ENCODE peak calls at places on chromosomes 11 and 22, in seven cellular contexts. One of them, this sample, is unnamed.

GRCh38 chr22:23233084-23233501 is 52.8 kb downstream of the BCR start:
- DNase-seq in AG09309: no peak
- DNase-seq in heart left ventricle: peak; percentile 63
- DNase-seq in cardiac muscle cell: no peak
- DNase-seq in naive thymus-derived CD4-positive, alpha-beta T cell: no peak
- DNase-seq in hepatocyte: no peak
- DNase-seq in fibroblast of lung: peak; percentile 41
- DNase-seq in this sample: no peak

GRCh38 chr22:39349967-39350802 is at the start of gene SYNGR1:
- DNase-seq in AG09309: no peak
- DNase-seq in heart left ventricle: no peak
- DNase-seq in cardiac muscle cell: peak; percentile 62
- DNase-seq in naive thymus-derived CD4-positive, alpha-beta T cell: peak; percentile 22
- DNase-seq in hepatocyte: peak; percentile 46
- DNase-seq in fibroblast of lung: no peak
- DNase-seq in this sample: no peak

GRCh38 chr11:44774131-44774530 is 47.4 kb downstream of the TSPAN18 start:
- DNase-seq in AG09309: no peak
- DNase-seq in heart left ventricle: peak; percentile 90
- DNase-seq in cardiac muscle cell: peak; percentile 33
- DNase-seq in naive thymus-derived CD4-positive, alpha-beta T cell: no peak
- DNase-seq in hepatocyte: no peak
- DNase-seq in fibroblast of lung: no peak
- DNase-seq in this sample: no peak

GRCh38 chr11:83720675-83721074 is 434.5 kb upstream of the CCDC90B start:
- DNase-seq in AG09309: no peak
- DNase-seq in heart left ventricle: no peak
- DNase-seq in cardiac muscle cell: no peak
- DNase-seq in naive thymus-derived CD4-positive, alpha-beta T cell: no peak
- DNase-seq in hepatocyte: no peak
- DNase-seq in fibroblast of lung: no peak
- DNase-seq in this sample: no peak

GRCh38 chr22:32836286-32836859 is 34.9 kb downstream of the TIMP3 start:
- DNase-seq in AG09309: no peak
- DNase-seq in heart left ventricle: no peak
- DNase-seq in cardiac muscle cell: no peak
- DNase-seq in naive thymus-derived CD4-positive, alpha-beta T cell: no peak
- DNase-seq in hepatocyte: peak; percentile 42
- DNase-seq in fibroblast of lung: no peak
- DNase-seq in this sample: no peak

GRCh38 chr11:32090774-32091370 is at the start of gene RCN1:
- DNase-seq in AG09309: no peak
- DNase-seq in heart left ventricle: peak; percentile 79
- DNase-seq in cardiac muscle cell: peak; percentile 94
- DNase-seq in naive thymus-derived CD4-positive, alpha-beta T cell: peak; percentile 14
- DNase-seq in hepatocyte: peak; percentile 90
- DNase-seq in fibroblast of lung: peak; percentile 88
- DNase-seq in this sample: peak; percentile 15

GRCh38 chr11:120180571-120181445 is 30.0 kb upstream of the OAF start:
- DNase-seq in AG09309: no peak
- DNase-seq in heart left ventricle: peak; percentile 62
- DNase-seq in cardiac muscle cell: no peak
- DNase-seq in naive thymus-derived CD4-positive, alpha-beta T cell: no peak
- DNase-seq in hepatocyte: peak; percentile 19
- DNase-seq in fibroblast of lung: peak; percentile 85
- DNase-seq in this sample: peak; percentile 19

GRCh38 chr11:17541330-17541885 is 2.8 kb downstream of the USH1C start:
- DNase-seq in AG09309: no peak
- DNase-seq in heart left ventricle: no peak
- DNase-seq in cardiac muscle cell: no peak
- DNase-seq in naive thymus-derived CD4-positive, alpha-beta T cell: no peak
- DNase-seq in hepatocyte: peak; percentile 64
- DNase-seq in fibroblast of lung: no peak
- DNase-seq in this sample: no peak

GRCh38 chr22:46761539-46762237 is 762 bp upstream of the TBC1D22A start:
- DNase-seq in AG09309: no peak
- DNase-seq in heart left ventricle: no peak
- DNase-seq in cardiac muscle cell: no peak
- DNase-seq in naive thymus-derived CD4-positive, alpha-beta T cell: no peak
- DNase-seq in hepatocyte: no peak
- DNase-seq in fibroblast of lung: no peak
- DNase-seq in this sample: no peak

GRCh38 chr11:108938604-108939003 is 273.7 kb downstream of the DDX10 start:
- DNase-seq in AG09309: no peak
- DNase-seq in heart left ventricle: no peak
- DNase-seq in cardiac muscle cell: no peak
- DNase-seq in naive thymus-derived CD4-positive, alpha-beta T cell: no peak
- DNase-seq in hepatocyte: no peak
- DNase-seq in fibroblast of lung: peak; percentile 45
- DNase-seq in this sample: no peak

GRCh38 chr22:37230673-37231405 is 13.2 kb downstream of the RAC2 start:
- DNase-seq in AG09309: no peak
- DNase-seq in heart left ventricle: no peak
- DNase-seq in cardiac muscle cell: no peak
- DNase-seq in naive thymus-derived CD4-positive, alpha-beta T cell: peak; percentile 75
- DNase-seq in hepatocyte: no peak
- DNase-seq in fibroblast of lung: peak; percentile 7
- DNase-seq in this sample: no peak

GRCh38 chr22:24982301-24983056 is 30.0 kb downstream of the KIAA1671 start:
- DNase-seq in AG09309: no peak
- DNase-seq in heart left ventricle: no peak
- DNase-seq in cardiac muscle cell: no peak
- DNase-seq in naive thymus-derived CD4-positive, alpha-beta T cell: no peak
- DNase-seq in hepatocyte: no peak
- DNase-seq in fibroblast of lung: peak; percentile 53
- DNase-seq in this sample: no peak

GRCh38 chr11:2929880-2930704 is 872 bp upstream of the PHLDA2 start:
- DNase-seq in AG09309: no peak
- DNase-seq in heart left ventricle: peak; percentile 61
- DNase-seq in cardiac muscle cell: no peak
- DNase-seq in naive thymus-derived CD4-positive, alpha-beta T cell: no peak
- DNase-seq in hepatocyte: peak; percentile 84
- DNase-seq in fibroblast of lung: peak; percentile 53
- DNase-seq in this sample: no peak

GRCh38 chr11:7597620-7598019 is 75.7 kb downstream of the CYB5R2 start:
- DNase-seq in AG09309: no peak
- DNase-seq in heart left ventricle: no peak
- DNase-seq in cardiac muscle cell: no peak
- DNase-seq in naive thymus-derived CD4-positive, alpha-beta T cell: no peak
- DNase-seq in hepatocyte: peak; percentile 68
- DNase-seq in fibroblast of lung: no peak
- DNase-seq in this sample: no peak

GRCh38 chr11:74721479-74721835 is 9.8 kb downstream of the CHRDL2 start:
- DNase-seq in AG09309: no peak
- DNase-seq in heart left ventricle: no peak
- DNase-seq in cardiac muscle cell: no peak
- DNase-seq in naive thymus-derived CD4-positive, alpha-beta T cell: no peak
- DNase-seq in hepatocyte: no peak
- DNase-seq in fibroblast of lung: no peak
- DNase-seq in this sample: no peak

GRCh38 chr11:75558939-75559843 is 2.9 kb upstream of the SERPINH1 start:
- DNase-seq in AG09309: no peak
- DNase-seq in heart left ventricle: peak; percentile 74
- DNase-seq in cardiac muscle cell: peak; percentile 77
- DNase-seq in naive thymus-derived CD4-positive, alpha-beta T cell: no peak
- DNase-seq in hepatocyte: peak; percentile 80
- DNase-seq in fibroblast of lung: peak; percentile 89
- DNase-seq in this sample: no peak

GRCh38 chr11:70399681-70400112 is 1.4 kb downstream of the CTTN start:
- DNase-seq in AG09309: peak; percentile 80
- DNase-seq in heart left ventricle: peak; percentile 92
- DNase-seq in cardiac muscle cell: peak; percentile 43
- DNase-seq in naive thymus-derived CD4-positive, alpha-beta T cell: no peak
- DNase-seq in hepatocyte: peak; percentile 94
- DNase-seq in fibroblast of lung: peak; percentile 97
- DNase-seq in this sample: peak; percentile 89

GRCh38 chr11:130201026-130201425 is 41.4 kb downstream of the ST14 start:
- DNase-seq in AG09309: no peak
- DNase-seq in heart left ventricle: no peak
- DNase-seq in cardiac muscle cell: no peak
- DNase-seq in naive thymus-derived CD4-positive, alpha-beta T cell: no peak
- DNase-seq in hepatocyte: no peak
- DNase-seq in fibroblast of lung: no peak
- DNase-seq in this sample: no peak

GRCh38 chr11:72724851-72725730 is 27.1 kb downstream of the ARAP1 start:
- DNase-seq in AG09309: peak; percentile 45
- DNase-seq in heart left ventricle: peak; percentile 62
- DNase-seq in cardiac muscle cell: peak; percentile 91
- DNase-seq in naive thymus-derived CD4-positive, alpha-beta T cell: peak; percentile 84
- DNase-seq in hepatocyte: peak; percentile 92
- DNase-seq in fibroblast of lung: peak; percentile 71
- DNase-seq in this sample: no peak

GRCh38 chr11:68643576-68643975 is 40.8 kb upstream of the GAL start:
- DNase-seq in AG09309: no peak
- DNase-seq in heart left ventricle: no peak
- DNase-seq in cardiac muscle cell: no peak
- DNase-seq in naive thymus-derived CD4-positive, alpha-beta T cell: no peak
- DNase-seq in hepatocyte: peak; percentile 5
- DNase-seq in fibroblast of lung: peak; percentile 17
- DNase-seq in this sample: no peak

GRCh38 chr11:3860360-3860759 is 4.9 kb downstream of the STIM1 start:
- DNase-seq in AG09309: no peak
- DNase-seq in heart left ventricle: no peak
- DNase-seq in cardiac muscle cell: no peak
- DNase-seq in naive thymus-derived CD4-positive, alpha-beta T cell: peak; percentile 60
- DNase-seq in hepatocyte: no peak
- DNase-seq in fibroblast of lung: no peak
- DNase-seq in this sample: no peak

GRCh38 chr22:37345863-37346514 is 63.7 kb downstream of the CYTH4 start:
- DNase-seq in AG09309: peak; percentile 95
- DNase-seq in heart left ventricle: no peak
- DNase-seq in cardiac muscle cell: no peak
- DNase-seq in naive thymus-derived CD4-positive, alpha-beta T cell: no peak
- DNase-seq in hepatocyte: peak; percentile 41
- DNase-seq in fibroblast of lung: peak; percentile 98
- DNase-seq in this sample: no peak

DNA sequence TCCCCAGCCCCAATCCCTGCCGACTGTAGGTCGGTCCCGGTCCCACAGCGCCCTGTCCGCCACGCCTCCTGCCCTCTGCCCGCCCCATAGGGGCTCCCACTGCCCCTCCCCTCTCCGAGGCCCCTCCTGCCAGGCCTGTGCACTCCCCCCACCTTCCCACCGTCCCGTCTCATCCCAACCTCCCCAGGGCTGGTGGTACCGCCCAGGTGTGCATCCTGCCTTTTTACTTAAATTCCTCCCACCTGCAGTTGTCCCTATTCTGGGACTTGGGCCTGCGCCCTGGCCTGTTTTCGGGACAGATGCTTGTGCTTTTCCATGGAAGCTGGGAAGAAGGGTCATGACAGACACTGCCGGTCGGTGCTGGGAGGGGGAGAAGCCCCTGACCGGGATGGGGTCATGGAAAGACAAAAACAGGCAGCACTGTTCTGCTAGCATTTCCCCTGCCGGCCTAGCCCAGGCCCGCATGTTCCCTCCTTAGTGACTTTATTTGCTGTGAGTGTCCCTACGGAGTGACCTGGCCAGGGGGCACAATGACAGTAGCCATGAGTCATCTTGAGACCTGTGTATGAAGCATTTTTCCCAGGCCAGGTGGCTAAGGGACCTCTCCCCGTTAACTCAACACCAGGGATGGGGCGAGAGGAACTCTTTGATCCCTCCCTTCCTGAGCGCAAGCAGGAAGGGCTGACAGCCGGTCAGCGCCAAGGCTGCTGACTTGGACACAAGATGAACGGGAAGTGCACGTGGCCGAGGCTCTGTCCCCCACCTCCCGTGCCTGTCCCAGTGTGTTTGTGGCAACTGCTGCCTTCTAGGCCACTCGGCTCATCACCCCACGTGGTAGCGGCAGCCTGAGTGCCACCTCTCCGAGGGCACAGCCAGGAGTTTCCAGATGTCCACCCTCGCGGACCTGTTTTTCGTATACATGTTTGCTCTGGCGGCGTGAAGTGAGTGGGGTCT is 7.1 kb downstream of the TBX1 start:
- DNase-seq in AG09309: no peak
- DNase-seq in heart left ventricle: peak; percentile 60
- DNase-seq in cardiac muscle cell: no peak
- DNase-seq in naive thymus-derived CD4-positive, alpha-beta T cell: peak; percentile 7
- DNase-seq in hepatocyte: no peak
- DNase-seq in fibroblast of lung: no peak
- DNase-seq in this sample: no peak
- H3K4me3 ChIP-seq in AG09309: no peak overlapping the region
- H3K4me3 ChIP-seq in heart left ventricle: peak overlapping the region; percentile 22
- H3K4me3 ChIP-seq in cardiac muscle cell: no peak overlapping the region
- H3K4me3 ChIP-seq in naive thymus-derived CD4-positive, alpha-beta T cell: no peak overlapping the region
- H3K4me3 ChIP-seq in hepatocyte: no peak overlapping the region
- H3K4me3 ChIP-seq in fibroblast of lung: no peak overlapping the region
- H3K4me3 ChIP-seq in this sample: no peak overlapping the region

GRCh38 chr11:19713221-19714092 is 820 bp downstream of the NAV2 start:
- DNase-seq in AG09309: no peak
- DNase-seq in heart left ventricle: peak; percentile 30
- DNase-seq in cardiac muscle cell: peak; percentile 9
- DNase-seq in naive thymus-derived CD4-positive, alpha-beta T cell: no peak
- DNase-seq in hepatocyte: peak; percentile 15
- DNase-seq in fibroblast of lung: no peak
- DNase-seq in this sample: no peak
- H3K4me3 ChIP-seq in AG09309: peak overlapping the region; percentile 69
- H3K4me3 ChIP-seq in heart left ventricle: peak overlapping the region; percentile 72
- H3K4me3 ChIP-seq in cardiac muscle cell: peak overlapping the region; percentile 40
- H3K4me3 ChIP-seq in naive thymus-derived CD4-positive, alpha-beta T cell: peak overlapping the region; percentile 81
- H3K4me3 ChIP-seq in hepatocyte: peak overlapping the region; percentile 56
- H3K4me3 ChIP-seq in fibroblast of lung: peak overlapping the region; percentile 94
- H3K4me3 ChIP-seq in this sample: peak overlapping the region; percentile 93

DNA sequence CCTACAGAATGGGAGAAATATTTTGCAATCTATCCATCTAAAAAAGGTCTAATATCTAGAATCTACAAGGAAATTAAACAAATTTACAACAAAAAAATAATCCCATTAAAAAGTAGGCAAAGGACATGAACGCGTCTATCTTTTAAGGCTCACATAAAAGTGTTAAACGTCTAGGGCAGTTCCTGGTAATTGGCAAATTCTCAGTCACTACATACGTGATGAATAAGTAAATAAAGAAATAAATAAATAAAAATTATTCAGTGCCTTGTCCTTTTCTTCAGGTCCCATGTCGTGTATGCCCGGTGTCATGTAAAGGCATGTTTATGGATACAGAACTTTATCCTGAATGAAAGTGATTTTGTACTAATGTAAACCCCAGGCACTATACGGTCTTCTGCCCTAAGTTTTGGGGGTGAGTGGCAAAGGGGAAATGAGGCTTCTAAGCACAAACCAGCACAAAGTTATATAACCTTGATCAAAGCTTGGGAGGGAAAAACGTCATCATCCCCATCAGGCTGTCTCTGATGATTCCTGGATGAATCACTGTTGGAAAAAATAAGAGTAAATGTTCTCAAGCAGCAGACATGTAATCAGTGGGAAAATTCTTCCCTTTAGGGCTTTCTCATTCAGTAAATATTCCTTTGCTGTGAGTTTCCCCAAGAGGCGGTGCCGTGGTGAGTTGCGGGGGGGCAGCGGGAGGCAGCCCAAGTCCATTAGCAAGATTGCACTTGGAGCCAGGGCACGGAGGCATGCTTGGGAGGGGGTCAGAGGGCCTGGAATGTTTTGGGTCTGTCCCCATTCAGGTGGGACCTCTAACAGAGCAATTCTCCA is 30.4 kb upstream of the MICAL2 start:
- DNase-seq in AG09309: peak; percentile 97
- DNase-seq in heart left ventricle: peak; percentile 74
- DNase-seq in cardiac muscle cell: no peak
- DNase-seq in naive thymus-derived CD4-positive, alpha-beta T cell: no peak
- DNase-seq in hepatocyte: peak; percentile 85
- DNase-seq in fibroblast of lung: peak; percentile 99
- DNase-seq in this sample: peak; percentile 87
- H3K4me3 ChIP-seq in AG09309: no peak overlapping the region
- H3K4me3 ChIP-seq in heart left ventricle: no peak overlapping the region
- H3K4me3 ChIP-seq in cardiac muscle cell: no peak overlapping the region
- H3K4me3 ChIP-seq in naive thymus-derived CD4-positive, alpha-beta T cell: no peak overlapping the region
- H3K4me3 ChIP-seq in hepatocyte: no peak overlapping the region
- H3K4me3 ChIP-seq in fibroblast of lung: no peak overlapping the region
- H3K4me3 ChIP-seq in this sample: no peak overlapping the region

GRCh38 chr11:95091663-95092062 is 2.0 kb downstream of the ENDOD1 start:
- DNase-seq in AG09309: no peak
- DNase-seq in heart left ventricle: no peak
- DNase-seq in cardiac muscle cell: no peak
- DNase-seq in naive thymus-derived CD4-positive, alpha-beta T cell: no peak
- DNase-seq in hepatocyte: no peak
- DNase-seq in fibroblast of lung: no peak
- DNase-seq in this sample: no peak
- H3K4me3 ChIP-seq in AG09309: no peak overlapping the region
- H3K4me3 ChIP-seq in heart left ventricle: no peak overlapping the region
- H3K4me3 ChIP-seq in cardiac muscle cell: no peak overlapping the region
- H3K4me3 ChIP-seq in naive thymus-derived CD4-positive, alpha-beta T cell: no peak overlapping the region
- H3K4me3 ChIP-seq in hepatocyte: no peak overlapping the region
- H3K4me3 ChIP-seq in fibroblast of lung: no peak overlapping the region
- H3K4me3 ChIP-seq in this sample: no peak overlapping the region